ENCODE peak calls at places on chromosomes 7 and 10, in six cellular contexts. K is upper lobe of right lung; O is stimulated activated CD4-positive, alpha-beta T cell treated with anti-CD3 and anti-CD28 coated beads, Interleukin-2, amount 100 ng/mL, for 48 hours; Z is HEK293T; T is GF-D8; X is stimulated activated CD8-positive, alpha-beta memory T cell treated with anti-CD3 and anti-CD28 coated beads, Interleukin-4, amount 100 ng/mL, for 4 hours. H is an unnamed sample.

GRCh38 chr10:132113206-132113605 is 47.5 kb downstream of the JAKMIP3 start:
- DNase-seq in T (no peak), K (no peak), O (no peak), Z (no peak), X (no peak), H (no peak)

GRCh38 chr7:55912748-55913158 is 25.5 kb downstream of the ZNF713 start:
- DNase-seq in Z (no peak), T (no peak), K (no peak), X (no peak), O (no peak), H (no peak)

GRCh38 chr7:97845622-97846203 is 26.5 kb downstream of the ASNS start:
- DNase-seq in X (no peak), K (no peak), Z (no peak), O (no peak), T (no peak), H (peak; percentile 24)

GRCh38 chr7:104956753-104957450 is 57.1 kb upstream of the KMT2E start:
- DNase-seq in K (no peak), Z (no peak), X (no peak), T (no peak), O (no peak), H (peak; percentile 99)

GRCh38 chr10:103504181-103504783 is 10.8 kb downstream of the NEURL1 start:
- DNase-seq in K (peak; percentile 46), T (no peak), Z (no peak), X (no peak), O (peak; percentile 25), H (peak; percentile 48)

GRCh38 chr10:97974108-97974507 is 56.3 kb downstream of the CRTAC1 start:
- DNase-seq in T (no peak), K (no peak), X (no peak), O (no peak), Z (no peak), H (no peak)

GRCh38 chr7:101121996-101122932 is 4.6 kb upstream of the SERPINE1 start:
- DNase-seq in O (no peak), X (no peak), T (no peak), Z (no peak), K (peak; percentile 65), H (peak; percentile 99)

GRCh38 chr10:21626457-21627161 is 92.6 kb downstream of the MLLT10 start:
- DNase-seq in T (no peak), Z (no peak), O (no peak), K (no peak), X (no peak), H (peak; percentile 7)

GRCh38 chr10:37474645-37475044 is 349.2 kb downstream of the ANKRD30A start:
- DNase-seq in O (no peak), X (no peak), K (no peak), T (no peak), Z (no peak), H (no peak)

GRCh38 chr10:13593560-13593959 is 6.8 kb downstream of the PRPF18 start:
- DNase-seq in Z (no peak), K (no peak), T (no peak), O (no peak), X (no peak), H (peak; percentile 83)

H was measured in HFFc6.